ENCODE peak calls at places on chromosomes 1 and 21, in four cellular contexts. P is GM12878, K is HepG2, N is K562. G is an unnamed sample.

GRCh38 chr21:36762636-36763035 is 63.7 kb downstream of the SIM2 start:
- DNase-seq in P (no peak), K (no peak), N (no peak), G (no peak)

GRCh38 chr1:20603473-20604464 is 14.9 kb downstream of the CDA start:
- DNase-seq in P (no peak), K (peak), N (no peak), G (no peak)

GRCh38 chr1:206757524-206758266 is 12.9 kb upstream of the IL19 start:
- DNase-seq in P (no peak), K (no peak), N (no peak), G (no peak)

GRCh38 chr1:53308512-53308911 is 19.4 kb downstream of the LRP8 start:
- DNase-seq in P (no peak), K (no peak), N (no peak), G (no peak)

GRCh38 chr1:13699936-13700520 is at the start of gene PRDM2:
- DNase-seq in P (no peak), K (no peak), N (peak), G (peak)

GRCh38 chr1:194331758-194332157 is 1145.3 kb upstream of the B3GALT2 start:
- DNase-seq in P (no peak), K (no peak), N (no peak), G (no peak)

GRCh38 chr1:6923012-6923805 is 138.0 kb downstream of the CAMTA1 start:
- DNase-seq in P (no peak), K (no peak), N (no peak), G (no peak)

GRCh38 chr1:156115514-156116374 is 1.2 kb downstream of the LMNA start:
- DNase-seq in P (no peak), K (peak), N (peak), G (no peak)

GRCh38 chr1:230517786-230518185 is 91.7 kb upstream of the PGBD5 start:
- DNase-seq in P (no peak), K (no peak), N (no peak), G (no peak)

GRCh38 chr1:36653850-36654249 is 171.1 kb upstream of the CSF3R start:
- DNase-seq in P (no peak), K (no peak), N (no peak), G (no peak)

GRCh38 chr1:17724150-17724549 is 31.0 kb upstream of the ACTL8 start:
- DNase-seq in P (no peak), K (no peak), N (no peak), G (no peak)

GRCh38 chr1:18010945-18011344 is 96.7 kb upstream of the IGSF21 start:
- DNase-seq in P (no peak), K (no peak), N (no peak), G (no peak)

GRCh38 chr1:156717411-156717810 is 10.9 kb upstream of the METTL25B start:
- DNase-seq in P (no peak), K (no peak), N (no peak), G (no peak)

GRCh38 chr1:86825294-86825693 is 88.6 kb downstream of the SELENOF start:
- DNase-seq in P (no peak), K (no peak), N (no peak), G (no peak)

GRCh38 chr1:18923721-18924610 is 21.6 kb upstream of the ALDH4A1 start:
- DNase-seq in P (no peak), K (no peak), N (no peak), G (no peak)

GRCh38 chr1:220526294-220526693 is 1.6 kb upstream of the MARK1 start:
- DNase-seq in P (no peak), K (peak), N (no peak), G (no peak)

GRCh38 chr1:13801711-13802486 is 101.9 kb downstream of the PRDM2 start:
- DNase-seq in P (no peak), K (no peak), N (no peak), G (no peak)

GRCh38 chr1:204583909-204584632 is 67.9 kb downstream of the MDM4 start:
- DNase-seq in P (no peak), K (no peak), N (no peak), G (no peak)
- TF ChIP-seq BHLHE40 in P (no peak), K (no peak), N (no peak), G (no peak)

DNA sequence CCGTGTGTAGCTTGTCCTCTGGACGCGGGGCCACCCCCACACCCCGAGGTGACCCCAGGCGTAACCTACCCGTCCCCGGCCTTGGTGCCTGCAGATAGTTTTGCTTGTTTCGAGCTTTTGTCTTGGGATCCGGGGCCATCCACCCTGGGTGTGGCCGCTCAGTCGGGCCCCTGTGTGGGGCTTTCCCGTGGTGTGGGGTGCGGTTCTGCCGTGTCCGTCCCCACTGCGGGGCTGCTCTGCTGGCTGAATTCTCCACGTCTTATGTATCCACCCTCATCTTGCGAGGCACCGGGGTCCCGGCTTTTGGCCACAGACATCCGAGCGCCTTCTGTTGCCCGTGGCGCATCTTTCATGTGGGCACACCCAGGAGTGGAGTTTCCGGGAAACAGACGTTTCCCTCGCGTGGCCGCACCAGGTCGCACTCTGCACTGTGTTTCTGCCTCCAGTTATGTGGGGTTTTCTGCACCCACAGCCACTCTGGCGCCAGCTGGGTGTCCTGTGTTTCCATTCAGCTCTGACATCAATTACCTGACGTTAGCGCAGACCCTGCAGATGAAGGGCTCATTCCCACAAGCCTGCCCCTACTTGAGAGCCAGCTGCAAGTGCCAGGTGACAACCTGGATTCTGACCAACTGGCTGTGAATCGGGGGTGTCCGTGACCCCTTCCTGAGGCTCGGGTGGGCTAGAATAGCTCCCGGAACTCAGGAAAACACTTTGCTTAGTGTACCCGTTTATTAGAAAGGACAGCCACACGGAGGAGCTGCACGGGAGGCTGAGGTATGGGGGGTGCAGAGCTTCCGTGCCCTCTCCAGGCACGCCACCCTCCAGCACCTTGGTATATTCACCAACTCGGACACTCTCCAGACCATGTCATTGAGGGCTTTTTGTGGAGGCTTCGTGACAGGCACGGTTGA is 65.1 kb downstream of the PRKCZ start:
- DNase-seq in P (no peak), K (no peak), N (no peak), G (no peak)
- TF ChIP-seq TARDBP in P (no peak), K (no peak), N (no peak), G (no peak)

GRCh38 chr1:58572691-58573090 is 4.4 kb downstream of the TACSTD2 start:
- DNase-seq in P (no peak), K (no peak), N (no peak), G (no peak)

GRCh38 chr1:58575831-58576726 is 973 bp downstream of the TACSTD2 start:
- DNase-seq in P (no peak), K (no peak), N (no peak), G (no peak)

GRCh38 chr1:58573138-58573537 is 3.9 kb downstream of the TACSTD2 start:
- DNase-seq in P (no peak), K (no peak), N (no peak), G (no peak)

GRCh38 chr1:58573705-58574591 is 3.1 kb downstream of the TACSTD2 start:
- DNase-seq in P (peak), K (peak), N (no peak), G (no peak)

GRCh38 chr1:58574816-58575215 is 2.2 kb downstream of the TACSTD2 start:
- DNase-seq in P (no peak), K (no peak), N (no peak), G (no peak)
- TF ChIP-seq BHLHE40 in P (no peak), K (no peak), N (no peak), G (no peak)

GRCh38 chr1:146001734-146002133 is 5.4 kb upstream of the TXNIP start:
- DNase-seq in P (no peak), K (no peak), N (no peak), G (no peak)

GRCh38 chr1:145995964-145996432 is 381 bp downstream of the TXNIP start:
- DNase-seq in P (no peak), K (no peak), N (peak), G (peak)

GRCh38 chr1:145997156-145998023 is 1.0 kb upstream of the TXNIP start:
- DNase-seq in P (no peak), K (peak), N (peak), G (no peak)

GRCh38 chr1:145996433-145997155 is at the start of gene TXNIP:
- DNase-seq in P (peak), K (peak), N (peak), G (peak)

GRCh38 chr1:145999321-146000024 is 3.1 kb upstream of the TXNIP start:
- DNase-seq in P (no peak), K (no peak), N (no peak), G (no peak)
- TF ChIP-seq TARDBP in P (no peak), K (no peak), N (no peak), G (no peak)

G was measured in HEK293T.